ENCODE peak calls at places on chromosome 12, in nine cellular contexts. Z is epithelial cell of esophagus, V is omental fat pad, T is Karpas-422, L is RPMI7951, M is progenitor cell of endocrine pancreas, H is kidney glomerular epithelial cell, R is mucosa of gallbladder, D is pancreas. B is an unnamed sample.

GRCh38 chr12:29673346-29673745 is 110.4 kb downstream of the TMTC1 start:
- DNase-seq in Z (peak; percentile 53), V (no peak), T (no peak), L (no peak), M (no peak), H (no peak), R (no peak), D (no peak), B (no peak)

GRCh38 chr12:47079894-47080724 is at the start of gene AMIGO2:
- DNase-seq in Z (peak; percentile 67), V (peak; percentile 38), T (peak; percentile 63), L (peak; percentile 58), M (no peak), H (peak; percentile 77), R (peak; percentile 50), D (peak; percentile 81), B (peak; percentile 53)

GRCh38 chr12:96434107-96434506 is 33.9 kb upstream of the CDK17 start:
- DNase-seq in Z (peak; percentile 55), V (no peak), T (no peak), L (peak; percentile 95), M (no peak), H (no peak), R (peak; percentile 31), D (no peak), B (no peak)

GRCh38 chr12:98803468-98804209 is 158.5 kb downstream of the APAF1 start:
- DNase-seq in Z (no peak), V (no peak), T (no peak), L (peak; percentile 3), M (no peak), H (no peak), R (no peak), D (no peak), B (no peak)

GRCh38 chr12:90801776-90802175 is 153.2 kb downstream of the CCER1 start:
- DNase-seq in Z (peak; percentile 74), V (no peak), T (no peak), L (peak; percentile 12), M (no peak), H (peak; percentile 67), R (no peak), D (no peak), B (no peak)

GRCh38 chr12:675562-675961 is 12.3 kb upstream of the NINJ2 start:
- DNase-seq in Z (no peak), V (no peak), T (no peak), L (no peak), M (no peak), H (no peak), R (no peak), D (no peak), B (no peak)

GRCh38 chr12:43370299-43370698 is 181.7 kb downstream of the ADAMTS20 start:
- DNase-seq in Z (peak; percentile 93), V (no peak), T (no peak), L (peak; percentile 35), M (no peak), H (peak; percentile 78), R (no peak), D (no peak), B (no peak)

GRCh38 chr12:104928036-104928770 is 29.9 kb downstream of the SLC41A2 start:
- DNase-seq in Z (no peak), V (no peak), T (no peak), L (peak; percentile 1), M (no peak), H (no peak), R (no peak), D (no peak), B (no peak)

GRCh38 chr12:51898937-51899336 is 8.4 kb upstream of the ACVRL1 start:
- DNase-seq in Z (no peak), V (peak; percentile 22), T (no peak), L (peak; percentile 23), M (no peak), H (no peak), R (no peak), D (no peak), B (no peak)

B was measured in left colon.